ENCODE peak calls at places on chromosomes 1 and 21, in eight cellular contexts. V is nephron progenitor cell; J is cardiac muscle cell; P is AG09319; U is Calu3; N is fibroblast of pulmonary artery; R is left lung; C is CD8-positive, alpha-beta T cell. G is an unnamed sample.

GRCh38 chr1:224433671-224434446 is 738 bp downstream of the WDR26 start:
- DNase-seq in J (peak), U (peak), N (peak), C (peak), P (no peak), V (peak), R (peak), G (peak)

GRCh38 chr21:44199448-44199847 is 41.3 kb downstream of the ICOSLG start:
- DNase-seq in V (no peak), R (peak), C (no peak), J (no peak), P (no peak), U (no peak), N (no peak), G (no peak)

GRCh38 chr1:197695961-197696360 is 79.3 kb downstream of the DENND1B start:
- DNase-seq in J (peak), N (peak), C (no peak), R (no peak), P (no peak), U (no peak), V (no peak), G (no peak)

GRCh38 chr1:30872948-30873263 is 35.7 kb downstream of the SDC3 start:
- DNase-seq in V (no peak), J (no peak), R (no peak), C (no peak), P (no peak), N (no peak), U (no peak), G (no peak)

GRCh38 chr21:35326677-35327076 is 277.6 kb upstream of the RUNX1 start:
- DNase-seq in U (no peak), J (peak), R (no peak), V (no peak), C (no peak), N (peak), P (peak), G (no peak)

GRCh38 chr1:173554541-173555250 is 48.2 kb downstream of the SLC9C2 start:
- DNase-seq in U (peak), R (no peak), P (no peak), J (no peak), V (no peak), C (no peak), N (peak), G (no peak)

GRCh38 chr1:51548986-51549619 is 30.0 kb upstream of the EPS15 start:
- DNase-seq in V (no peak), R (no peak), J (no peak), U (no peak), C (no peak), P (no peak), N (no peak), G (no peak)

GRCh38 chr1:147665521-147665920 is 4.8 kb downstream of the ACP6 start:
- DNase-seq in P (no peak), J (no peak), N (no peak), R (no peak), C (no peak), V (no peak), U (peak), G (no peak)

GRCh38 chr1:58084266-58084665 is 462.3 kb downstream of the OMA1 start:
- DNase-seq in J (no peak), P (no peak), R (no peak), N (no peak), V (no peak), C (no peak), U (no peak), G (no peak)

GRCh38 chr21:14361958-14362357 is 21.0 kb downstream of the HSPA13 start:
- DNase-seq in J (peak), V (no peak), U (no peak), P (no peak), N (peak), C (no peak), R (no peak), G (no peak)

GRCh38 chr21:45330075-45330781 is 42.5 kb upstream of the POFUT2 start:
- DNase-seq in R (peak), C (no peak), P (no peak), N (peak), V (no peak), J (peak), U (peak), G (no peak)

GRCh38 chr1:165858364-165858823 is 31.0 kb downstream of the UCK2 start:
- DNase-seq in N (no peak), U (no peak), J (no peak), R (no peak), C (no peak), P (no peak), V (no peak), G (no peak)

GRCh38 chr1:53765656-53766055 is 26.7 kb upstream of the GLIS1 start:
- DNase-seq in P (no peak), C (no peak), J (peak), N (peak), U (no peak), V (no peak), R (no peak), G (no peak)

GRCh38 chr1:234709473-234710279 is 99.7 kb upstream of the IRF2BP2 start:
- DNase-seq in V (no peak), P (no peak), J (no peak), N (no peak), R (peak), C (no peak), U (no peak), G (no peak)

GRCh38 chr1:119410977-119411376 is 4.0 kb upstream of the HSD3B2 start:
- DNase-seq in P (no peak), R (no peak), U (no peak), C (no peak), J (peak), V (no peak), N (no peak), G (no peak)

GRCh38 chr1:85495556-85495955 is 30.6 kb upstream of the DDAH1 start:
- DNase-seq in P (no peak), V (no peak), J (no peak), C (no peak), N (peak), R (peak), U (peak), G (no peak)

GRCh38 chr1:93751391-93752250 is 70.0 kb upstream of the BCAR3 start:
- DNase-seq in N (no peak), R (no peak), P (no peak), C (no peak), U (no peak), V (no peak), J (no peak), G (no peak)

GRCh38 chr1:21564521-21565095 is 55.4 kb downstream of the ALPL start:
- DNase-seq in C (no peak), N (no peak), J (no peak), U (no peak), R (no peak), V (no peak), P (no peak), G (no peak)

GRCh38 chr1:206445861-206446495 is 24.3 kb upstream of the IKBKE start:
- DNase-seq in P (no peak), V (no peak), J (no peak), R (no peak), C (no peak), U (no peak), N (no peak), G (no peak)

GRCh38 chr1:180232521-180233043 is 2.5 kb downstream of the LHX4 start:
- DNase-seq in J (no peak), C (no peak), P (no peak), R (no peak), V (no peak), N (no peak), U (no peak), G (no peak)

GRCh38 chr1:180230416-180230790 is 339 bp downstream of the LHX4 start:
- DNase-seq in V (peak), N (no peak), R (no peak), J (no peak), U (peak), P (no peak), C (no peak), G (peak)

GRCh38 chr1:180230791-180231505 is 884 bp downstream of the LHX4 start:
- DNase-seq in P (no peak), R (no peak), N (peak), V (peak), U (peak), C (no peak), J (peak), G (no peak)

GRCh38 chr1:180233191-180234011 is 3.3 kb downstream of the LHX4 start:
- DNase-seq in N (no peak), V (no peak), U (no peak), J (no peak), R (no peak), C (no peak), P (no peak), G (no peak)

DNA sequence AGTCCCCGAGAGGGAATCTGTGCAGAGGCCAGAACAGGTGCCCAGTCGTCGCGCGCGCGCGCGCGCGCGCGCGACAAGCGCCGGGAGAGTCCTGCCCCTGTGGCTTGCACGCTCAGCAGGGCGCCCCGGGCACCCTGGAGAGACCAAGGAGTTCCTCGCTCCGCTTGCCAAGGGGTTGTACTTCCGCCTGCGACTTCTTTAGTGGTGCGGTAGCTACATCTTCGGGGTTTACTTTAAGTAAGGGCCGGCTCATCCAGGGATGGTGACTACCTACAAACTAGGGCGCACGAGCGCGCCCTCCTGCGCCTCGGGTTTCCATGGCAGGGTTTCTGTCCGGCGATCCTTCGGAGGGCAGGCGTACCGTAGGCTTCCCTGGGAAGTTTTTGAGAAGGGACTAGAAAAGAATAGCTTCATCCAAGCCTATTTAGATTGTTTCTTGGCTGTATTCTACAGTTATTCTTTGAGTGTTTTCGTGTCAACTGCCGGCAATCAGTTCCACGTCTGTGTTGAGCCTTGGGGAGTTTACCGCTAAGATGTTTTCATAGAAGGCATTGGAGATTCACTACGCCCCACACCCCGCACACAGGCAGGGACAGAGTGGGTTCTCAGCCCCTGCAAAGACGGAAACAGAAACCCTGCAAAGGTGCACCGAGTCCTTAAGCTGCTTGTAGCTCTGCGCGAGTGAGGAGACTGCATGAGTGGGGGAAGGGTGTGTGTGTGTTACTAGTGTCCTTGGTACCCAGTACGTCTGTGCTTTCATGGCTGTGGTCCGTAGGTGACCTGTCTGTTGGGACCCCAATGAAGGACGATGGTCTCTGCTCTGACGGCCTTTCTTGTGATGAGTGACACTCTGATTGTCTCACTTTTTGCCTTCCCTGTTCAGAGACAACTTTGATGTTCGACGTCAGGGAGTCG is 1.7 kb downstream of the LHX4 start:
- DNase-seq in P (no peak), N (peak), R (no peak), J (peak), V (peak), U (peak), C (no peak), G (no peak)
- TF ChIP-seq CTCF in P (no peak), N (no peak), R (no peak), J (no peak), V (no peak), U (no peak), C (no peak), G (no peak)

DNA sequence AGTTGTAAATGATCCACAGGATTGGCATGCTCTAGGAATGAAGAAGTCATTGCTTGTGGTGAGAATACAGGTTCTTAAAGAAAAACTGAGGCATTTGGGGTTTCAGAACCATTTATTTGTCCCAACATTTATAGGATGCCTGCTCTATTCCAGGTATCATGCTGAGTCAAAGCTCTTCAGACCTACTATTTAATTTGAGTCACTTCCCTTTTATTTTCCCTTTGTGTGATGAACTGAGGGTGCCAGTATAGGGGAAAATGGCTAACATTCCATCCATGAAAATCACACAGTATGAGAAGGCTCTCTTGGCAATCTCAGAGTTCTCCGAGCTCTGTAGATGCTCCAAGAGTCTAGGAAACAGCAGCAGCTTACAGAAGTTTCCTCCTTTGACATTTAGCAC is 110.4 kb downstream of the RNF220 start:
- DNase-seq in J (no peak), C (no peak), V (no peak), N (no peak), R (no peak), U (no peak), P (no peak), G (no peak)
- TF ChIP-seq CTCF in J (no peak), C (no peak), V (no peak), N (no peak), R (no peak), U (no peak), P (no peak), G (no peak)

GRCh38 chr1:201783572-201783971 is 45.4 kb upstream of the IPO9 start:
- DNase-seq in R (no peak), V (no peak), P (no peak), J (no peak), C (no peak), U (no peak), N (no peak), G (no peak)
- TF ChIP-seq CTCF in R (no peak), V (no peak), P (no peak), J (peak), C (no peak), U (no peak), N (no peak), G (no peak)

GRCh38 chr1:39885516-39885915 is 2.2 kb upstream of the TRIT1 start:
- DNase-seq in P (no peak), R (no peak), N (no peak), C (no peak), V (no peak), J (no peak), U (no peak), G (no peak)

GRCh38 chr1:39877231-39877778 is 6.0 kb downstream of the TRIT1 start:
- DNase-seq in U (no peak), R (no peak), J (no peak), N (no peak), V (no peak), P (no peak), C (no peak), G (no peak)

GRCh38 chr1:39877980-39878956 is 5.0 kb downstream of the TRIT1 start:
- DNase-seq in R (no peak), P (no peak), J (no peak), V (no peak), N (no peak), U (no peak), C (no peak), G (no peak)

GRCh38 chr1:39886757-39887231 is 3.5 kb upstream of the TRIT1 start:
- DNase-seq in V (no peak), C (no peak), P (no peak), R (no peak), U (no peak), J (peak), N (no peak), G (no peak)

DNA sequence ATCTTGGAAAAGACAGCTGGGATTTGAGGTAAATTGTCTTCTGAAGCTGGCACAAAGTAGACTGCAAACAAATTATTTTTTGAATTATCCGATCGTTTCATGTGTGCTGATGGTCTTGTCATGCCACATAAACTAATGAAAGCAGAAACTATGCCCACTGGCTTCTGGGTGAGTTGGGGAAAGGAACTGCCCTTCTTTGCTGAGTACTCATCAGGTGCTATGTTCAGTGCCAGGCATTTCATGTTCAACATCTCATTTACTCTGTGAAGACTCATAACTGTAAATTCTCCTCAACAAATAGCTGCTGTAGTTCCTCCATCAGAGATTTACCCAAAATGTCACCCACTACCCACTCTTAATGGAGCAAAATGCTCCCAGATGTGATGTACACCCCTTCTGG is 1.2 kb downstream of the TRIT1 start:
- DNase-seq in J (no peak), R (no peak), C (no peak), U (no peak), N (no peak), P (no peak), V (no peak), G (no peak)
- TF ChIP-seq CTCF in J (no peak), R (no peak), C (no peak), U (no peak), N (no peak), P (no peak), V (no peak), G (no peak)

GRCh38 chr1:193143285-193143684 is 21.5 kb downstream of the CDC73 start:
- DNase-seq in R (no peak), C (no peak), N (peak), V (no peak), P (no peak), U (no peak), J (peak), G (no peak)
- TF ChIP-seq CTCF in R (peak), C (peak), N (peak), V (peak), P (no peak), U (no peak), J (peak), G (no peak)

DNA sequence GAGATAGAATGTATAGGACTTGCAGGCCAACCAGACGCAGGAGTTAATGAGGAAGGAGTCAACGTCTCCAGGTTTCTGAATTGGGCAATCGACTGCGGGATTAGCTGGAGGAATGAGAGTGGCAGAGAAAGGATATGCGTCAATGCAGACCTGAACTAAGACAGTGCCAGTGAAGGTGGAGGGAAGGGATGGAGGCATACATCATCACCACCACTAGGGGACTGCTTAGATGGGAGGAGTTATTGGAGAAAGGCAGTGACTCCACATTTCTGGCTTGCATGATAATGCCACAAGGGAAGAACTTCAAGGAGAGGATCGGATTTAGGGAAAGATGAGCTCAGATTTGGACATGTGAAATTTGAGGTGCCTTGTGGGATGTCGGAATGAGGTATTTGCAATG is 17.4 kb downstream of the VASH2 start:
- DNase-seq in P (no peak), U (peak), C (no peak), R (no peak), J (peak), N (peak), V (no peak), G (no peak)
- TF ChIP-seq CTCF in P (peak), U (peak), C (no peak), R (peak), J (peak), N (peak), V (peak), G (no peak)

DNA sequence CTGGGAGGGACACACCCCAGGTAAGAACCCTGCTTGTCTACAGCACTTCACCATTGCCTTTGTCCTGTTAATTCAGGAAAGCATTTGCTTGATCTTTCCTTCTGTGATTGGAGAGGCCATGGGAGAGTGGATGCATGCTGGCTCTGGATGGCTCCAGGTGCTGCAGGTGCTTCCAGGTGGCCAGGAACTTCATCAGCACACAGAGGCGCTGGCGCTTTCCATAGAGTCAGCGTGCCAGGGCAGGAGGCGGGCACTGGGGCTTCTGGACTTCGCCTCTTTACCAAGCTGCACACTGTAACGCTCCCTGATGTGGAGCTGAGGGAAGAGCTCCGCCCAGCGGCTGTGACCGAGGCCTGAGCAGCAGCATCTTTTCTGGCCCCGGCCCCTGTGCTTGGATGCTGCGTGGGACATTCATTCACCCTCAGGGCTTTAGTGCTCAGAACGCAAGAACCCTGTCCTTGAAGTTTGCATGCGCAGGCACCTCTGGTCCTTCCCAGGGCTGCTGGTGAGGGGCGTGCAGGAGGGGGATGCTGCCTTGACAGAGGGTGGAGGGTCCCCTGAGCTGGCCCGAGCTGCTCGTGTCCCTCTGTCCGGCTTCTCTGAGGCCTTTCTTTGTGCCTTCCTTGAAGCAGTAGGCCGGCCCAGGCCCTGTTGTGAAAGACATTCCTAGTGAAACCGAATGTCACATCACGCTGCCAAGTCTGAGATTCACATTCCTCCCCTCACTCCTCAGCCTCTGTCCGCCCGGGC is 1.6 kb upstream of the MX2 start:
- DNase-seq in R (no peak), P (no peak), N (peak), V (no peak), J (peak), U (peak), C (no peak), G (no peak)
- TF ChIP-seq CTCF in R (no peak), P (peak), N (no peak), V (no peak), J (peak), U (no peak), C (no peak), G (no peak)

DNA sequence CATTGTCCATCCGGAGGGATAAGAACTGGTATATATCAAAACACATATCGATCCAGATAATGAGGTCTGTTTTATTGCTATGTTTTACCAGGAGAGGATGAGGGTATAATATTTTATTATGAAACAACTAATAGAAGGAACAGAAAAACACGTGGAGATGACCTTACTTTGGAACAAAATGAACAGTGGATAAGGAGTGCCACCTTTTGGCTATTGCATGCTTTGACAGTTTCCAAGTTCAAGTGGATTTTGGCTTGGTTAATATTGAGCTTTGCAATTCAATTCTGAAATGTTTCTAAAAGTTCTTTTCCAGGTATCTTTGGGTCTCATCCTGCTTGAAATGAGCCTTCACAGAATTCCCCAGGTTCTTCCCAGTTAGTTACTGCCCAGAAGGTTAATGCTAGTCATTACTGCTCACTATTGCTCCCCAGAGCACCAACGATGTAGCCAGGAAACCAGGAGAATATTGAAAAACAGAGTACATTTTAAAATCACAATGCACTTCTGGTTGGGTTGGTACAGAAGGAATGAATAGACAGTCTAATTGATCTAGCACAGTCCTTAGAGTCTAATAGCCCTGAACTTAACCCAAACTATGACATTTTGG is 45.5 kb downstream of the ZC3H11B start:
- DNase-seq in U (peak), V (no peak), J (peak), C (no peak), N (peak), P (no peak), R (no peak), G (no peak)
- TF ChIP-seq CTCF in U (peak), V (peak), J (peak), C (no peak), N (peak), P (peak), R (peak), G (no peak)

G was measured in activated B cell treated with CpG ODN at 0.5 μM for 24 hours.